ENCODE peak calls at places on chromosomes 13 and 19, in seven cellular contexts. E, V, S, W, T, F and U are unnamed samples.

GRCh38 chr19:6276447-6276846 is 3.3 kb downstream of the MLLT1 start:
- DNase-seq in E (peak), V (no peak), S (peak), W (no peak), T (no peak), F (peak), U (peak)

GRCh38 chr13:60448907-60449510 is 52.0 kb downstream of the TDRD3 start:
- DNase-seq in E (peak), V (no peak), S (peak), W (peak), T (peak), F (no peak), U (peak)

GRCh38 chr13:42816538-42816937 is 35.2 kb downstream of the FAM216B start:
- DNase-seq in E (no peak), V (no peak), S (no peak), W (no peak), T (no peak), F (no peak), U (no peak)

GRCh38 chr13:73059460-73060250 is 850 bp downstream of the KLF5 start:
- DNase-seq in E (peak), V (peak), S (no peak), W (peak), T (peak), F (peak), U (no peak)

GRCh38 chr19:7751157-7751783 is 3.9 kb upstream of the CD209 start:
- DNase-seq in E (peak), V (peak), S (peak), W (no peak), T (no peak), F (no peak), U (no peak)

GRCh38 chr19:48120505-48120904 is 9.9 kb upstream of the PLA2G4C start:
- DNase-seq in E (no peak), V (no peak), S (no peak), W (no peak), T (no peak), F (no peak), U (no peak)

GRCh38 chr13:101575591-101575990 is 123.1 kb downstream of the ITGBL1 start:
- DNase-seq in E (no peak), V (no peak), S (no peak), W (no peak), T (no peak), F (no peak), U (peak)

GRCh38 chr19:54137913-54138776 is 583 bp downstream of the CNOT3 start:
- DNase-seq in E (no peak), V (peak), S (no peak), W (no peak), T (peak), F (peak), U (no peak)

GRCh38 chr19:13839938-13840750 is 36.8 kb upstream of the NANOS3 start:
- DNase-seq in E (peak), V (no peak), S (no peak), W (no peak), T (no peak), F (peak), U (peak)

GRCh38 chr19:18897108-18898029 is 1.4 kb upstream of the CERS1 start:
- DNase-seq in E (no peak), V (no peak), S (no peak), W (no peak), T (no peak), F (no peak), U (no peak)

GRCh38 chr19:35716985-35717664 is 678 bp upstream of the KMT2B start:
- DNase-seq in E (peak), V (peak), S (peak), W (peak), T (peak), F (peak), U (peak)

GRCh38 chr19:46081928-46082727 is 41.3 kb upstream of the IGFL4 start:
- DNase-seq in E (peak), V (no peak), S (peak), W (peak), T (peak), F (no peak), U (peak)

GRCh38 chr13:91165758-91166157 is 181.7 kb upstream of the MIR17HG start:
- DNase-seq in E (no peak), V (no peak), S (no peak), W (no peak), T (no peak), F (no peak), U (no peak)

GRCh38 chr19:47111081-47111589 is 2.4 kb downstream of the ZC3H4 start:
- DNase-seq in E (no peak), V (peak), S (no peak), W (no peak), T (no peak), F (peak), U (no peak)

GRCh38 chr13:88823114-88823513 is 1151.9 kb downstream of the SLITRK5 start:
- DNase-seq in E (no peak), V (no peak), S (no peak), W (no peak), T (no peak), F (no peak), U (no peak)
- TF ChIP-seq CTCF in E (no peak), V (no peak), S (no peak), W (no peak), T (no peak), F (no peak), U (no peak)

GRCh38 chr19:41569481-41570150 is 6.3 kb upstream of the CEACAM21 start:
- DNase-seq in E (no peak), V (no peak), S (no peak), W (no peak), T (no peak), F (no peak), U (no peak)

GRCh38 chr19:41564515-41565383 is 11.2 kb upstream of the CEACAM21 start:
- DNase-seq in E (no peak), V (no peak), S (peak), W (no peak), T (peak), F (no peak), U (no peak)

GRCh38 chr19:41570639-41571112 is 5.3 kb upstream of the CEACAM21 start:
- DNase-seq in E (peak), V (peak), S (peak), W (peak), T (peak), F (peak), U (peak)

GRCh38 chr19:41565384-41565730 is 10.6 kb upstream of the CEACAM21 start:
- DNase-seq in E (no peak), V (no peak), S (no peak), W (no peak), T (peak), F (no peak), U (no peak)

GRCh38 chr19:41570179-41570578 is 5.8 kb upstream of the CEACAM21 start:
- DNase-seq in E (no peak), V (no peak), S (no peak), W (no peak), T (no peak), F (no peak), U (no peak)
- TF ChIP-seq CTCF in E (no peak), V (no peak), S (no peak), W (no peak), T (no peak), F (no peak), U (no peak)

GRCh38 chr13:111049791-111050538 is 65.1 kb upstream of the ARHGEF7 start:
- DNase-seq in E (no peak), V (no peak), S (peak), W (no peak), T (no peak), F (no peak), U (peak)
- TF ChIP-seq CTCF in E (peak), V (no peak), S (peak), W (peak), T (no peak), F (peak), U (peak)

GRCh38 chr13:67224148-67224846 is 5.8 kb downstream of the PCDH9 start:
- DNase-seq in E (peak), V (peak), S (peak), W (peak), T (peak), F (peak), U (peak)
- TF ChIP-seq CTCF in E (peak), V (peak), S (peak), W (peak), T (peak), F (peak), U (peak)

GRCh38 chr13:29594310-29594709 is 1.2 kb downstream of the SLC7A1 start:
- DNase-seq in E (peak), V (peak), S (peak), W (peak), T (peak), F (no peak), U (peak)

GRCh38 chr13:29596064-29596418 is 553 bp upstream of the SLC7A1 start:
- DNase-seq in E (no peak), V (no peak), S (no peak), W (no peak), T (no peak), F (no peak), U (no peak)

GRCh38 chr13:29594710-29595379 is 643 bp downstream of the SLC7A1 start:
- DNase-seq in E (peak), V (peak), S (peak), W (no peak), T (peak), F (peak), U (peak)

GRCh38 chr13:29597246-29597645 is 1.8 kb upstream of the SLC7A1 start:
- DNase-seq in E (no peak), V (no peak), S (no peak), W (no peak), T (no peak), F (no peak), U (no peak)

GRCh38 chr13:29595380-29596063 is at the start of gene SLC7A1:
- DNase-seq in E (peak), V (peak), S (peak), W (peak), T (peak), F (peak), U (peak)
- TF ChIP-seq CTCF in E (peak), V (no peak), S (no peak), W (no peak), T (no peak), F (no peak), U (peak)